ENCODE peak calls at places on chromosomes 12 and 14, in six cellular contexts. K is GM03348; G is hypothalamus; V is GM12864; P is activated CD4-positive, CD25-positive, alpha-beta regulatory T cell treated with anti-CD3 and anti-CD28 coated beads, Interleukin-2, amount 50 U/mL, for 16 hours; Y is iris pigment epithelial cell. Z is an unnamed sample.

GRCh38 chr12:49098035-49098451 is 3.4 kb upstream of the DHH start:
- DNase-seq in Y (peak), P (peak), G (peak), V (no peak), K (peak), Z (peak)

GRCh38 chr14:64159588-64159987 is 134.6 kb downstream of the ESR2 start:
- DNase-seq in P (no peak), Y (no peak), K (no peak), G (no peak), V (no peak), Z (no peak)

GRCh38 chr12:68871899-68872298 is 61.1 kb downstream of the CPM start:
- DNase-seq in V (peak), P (no peak), G (no peak), K (peak), Y (no peak), Z (no peak)

GRCh38 chr14:38078393-38078792 is 129.3 kb upstream of the SSTR1 start:
- DNase-seq in K (no peak), V (no peak), G (no peak), Y (no peak), P (no peak), Z (no peak)

GRCh38 chr14:94771906-94772468 is 2.1 kb upstream of the GSC start:
- DNase-seq in Y (no peak), V (no peak), K (no peak), P (no peak), G (no peak), Z (peak)

GRCh38 chr12:52383331-52383730 is 2.1 kb downstream of the KRT84 start:
- DNase-seq in V (no peak), K (no peak), P (no peak), G (no peak), Y (no peak), Z (no peak)

GRCh38 chr12:13121568-13121967 is 18.1 kb upstream of the GSG1 start:
- DNase-seq in V (no peak), G (no peak), P (no peak), Y (no peak), K (no peak), Z (no peak)

GRCh38 chr12:45707241-45707857 is 22.2 kb upstream of the ARID2 start:
- DNase-seq in P (no peak), G (no peak), K (no peak), Y (no peak), V (no peak), Z (no peak)

GRCh38 chr12:89701606-89702206 is 6.9 kb downstream of the ATP2B1 start:
- DNase-seq in K (no peak), V (no peak), P (no peak), Y (no peak), G (no peak), Z (no peak)

GRCh38 chr14:67618617-67619063 is 1.1 kb upstream of the ARG2 start:
- DNase-seq in K (peak), P (no peak), Y (peak), V (no peak), G (no peak), Z (no peak)

GRCh38 chr14:80055226-80055625 is 156.1 kb downstream of the DIO2 start:
- DNase-seq in K (peak), Y (peak), P (no peak), V (no peak), G (no peak), Z (no peak)

GRCh38 chr14:103121846-103122577 is 1.2 kb upstream of the TNFAIP2 start:
- DNase-seq in K (peak), V (no peak), P (no peak), G (no peak), Y (no peak), Z (peak)

GRCh38 chr12:3313066-3313465 is 177.9 kb upstream of the PRMT8 start:
- DNase-seq in Y (peak), P (no peak), G (no peak), K (peak), V (no peak), Z (no peak)

GRCh38 chr12:132160016-132160415 is 15.8 kb downstream of the NOC4L start:
- DNase-seq in V (no peak), Y (no peak), K (no peak), G (no peak), P (no peak), Z (no peak)

GRCh38 chr14:104131968-104132732 is 6.2 kb upstream of the KIF26A start:
- DNase-seq in V (no peak), P (no peak), K (no peak), G (no peak), Y (no peak), Z (no peak)

GRCh38 chr12:75042125-75042524 is 167.5 kb downstream of the KCNC2 start:
- DNase-seq in K (no peak), V (no peak), G (no peak), P (no peak), Y (no peak), Z (no peak)

GRCh38 chr12:113802000-113802749 is 163.9 kb downstream of the RBM19 start:
- DNase-seq in G (no peak), Y (no peak), V (no peak), K (no peak), P (no peak), Z (no peak)

GRCh38 chr12:40580346-40580745 is 111.9 kb upstream of the CNTN1 start:
- DNase-seq in G (no peak), V (no peak), Y (no peak), K (no peak), P (no peak), Z (no peak)

GRCh38 chr12:47079894-47080724 is at the start of gene AMIGO2:
- DNase-seq in V (no peak), G (peak), P (no peak), Y (peak), K (peak), Z (peak)

GRCh38 chr14:67583711-67584644 is 16.1 kb downstream of the PIGH start:
- DNase-seq in V (no peak), Y (peak), P (no peak), K (peak), G (no peak), Z (peak)

GRCh38 chr14:101123639-101124525 is 220.4 kb upstream of the RTL1 start:
- DNase-seq in P (no peak), V (no peak), G (no peak), K (no peak), Y (no peak), Z (peak)

GRCh38 chr12:71896171-71896570 is 42.5 kb upstream of the TPH2 start:
- DNase-seq in Y (no peak), V (no peak), G (no peak), K (no peak), P (no peak), Z (no peak)

GRCh38 chr14:83913466-83913865 is 1616.5 kb upstream of the FLRT2 start:
- DNase-seq in G (no peak), K (no peak), Y (peak), V (no peak), P (no peak), Z (no peak)